ENCODE peak calls at places on chromosomes 7 and 10, in five cellular contexts. P, K, Z, G and S are unnamed samples.

GRCh38 chr7:108515636-108516035 is 10.3 kb downstream of the PNPLA8 start:
- DNase-seq in P (no peak), K (no peak), Z (no peak), G (no peak), S (no peak)

GRCh38 chr10:49598986-49599385 is 11.1 kb upstream of the SLC18A3 start:
- DNase-seq in P (no peak), K (no peak), Z (peak), G (no peak), S (no peak)

GRCh38 chr10:111748184-111748583 is 435.4 kb downstream of the GPAM start:
- DNase-seq in P (no peak), K (no peak), Z (no peak), G (no peak), S (no peak)

GRCh38 chr10:126917975-126918908 is 13.0 kb downstream of the DOCK1 start:
- DNase-seq in P (peak), K (no peak), Z (no peak), G (peak), S (no peak)

GRCh38 chr7:115634633-115635032 is 395.9 kb downstream of the TFEC start:
- DNase-seq in P (no peak), K (peak), Z (peak), G (no peak), S (no peak)

GRCh38 chr7:762891-763290 is 35.8 kb upstream of the PRKAR1B start:
- DNase-seq in P (no peak), K (no peak), Z (no peak), G (no peak), S (no peak)

GRCh38 chr7:116522247-116522646 is 2.6 kb upstream of the CAV1 start:
- DNase-seq in P (no peak), K (peak), Z (no peak), G (no peak), S (no peak)

GRCh38 chr10:87734987-87735827 is 75.5 kb downstream of the PAPSS2 start:
- DNase-seq in P (peak), K (peak), Z (no peak), G (peak), S (no peak)

GRCh38 chr7:68148440-68148839 is 1151.8 kb downstream of the TYW1 start:
- DNase-seq in P (no peak), K (no peak), Z (no peak), G (no peak), S (no peak)

GRCh38 chr7:117069379-117069778 is 116.1 kb downstream of the ST7 start:
- DNase-seq in P (no peak), K (no peak), Z (no peak), G (no peak), S (no peak)

GRCh38 chr10:125151824-125152634 is 8.3 kb downstream of the CTBP2 start:
- DNase-seq in P (no peak), K (no peak), Z (no peak), G (no peak), S (no peak)

GRCh38 chr7:91557789-91558396 is 293.7 kb downstream of the FZD1 start:
- DNase-seq in P (no peak), K (peak), Z (no peak), G (no peak), S (no peak)

GRCh38 chr7:134355925-134356324 is 39.2 kb upstream of the SLC35B4 start:
- DNase-seq in P (peak), K (peak), Z (no peak), G (peak), S (no peak)

GRCh38 chr7:148898845-148899474 is 14.9 kb upstream of the EZH2 start:
- DNase-seq in P (no peak), K (no peak), Z (no peak), G (no peak), S (no peak)

GRCh38 chr10:77355844-77356243 is 281.8 kb downstream of the KCNMA1 start:
- DNase-seq in P (no peak), K (peak), Z (no peak), G (no peak), S (no peak)

GRCh38 chr7:136956232-136956631 is 87.8 kb downstream of the CHRM2 start:
- DNase-seq in P (no peak), K (no peak), Z (no peak), G (no peak), S (no peak)

GRCh38 chr7:21318190-21318915 is 109.5 kb upstream of the SP4 start:
- DNase-seq in P (no peak), K (peak), Z (no peak), G (no peak), S (no peak)

GRCh38 chr7:32532086-32532485 is 36.8 kb downstream of the AVL9 start:
- DNase-seq in P (no peak), K (no peak), Z (no peak), G (no peak), S (no peak)

GRCh38 chr10:80407836-80408197 is 534 bp upstream of the PRXL2A start:
- DNase-seq in P (peak), K (peak), Z (peak), G (peak), S (peak)

GRCh38 chr10:113515521-113516045 is 37.3 kb upstream of the HABP2 start:
- DNase-seq in P (no peak), K (no peak), Z (no peak), G (no peak), S (no peak)

GRCh38 chr10:103542764-103543616 is 49.5 kb downstream of the NEURL1 start:
- DNase-seq in P (peak), K (peak), Z (peak), G (peak), S (no peak)

GRCh38 chr7:150855476-150856302 is 3.4 kb downstream of the AOC1 start:
- DNase-seq in P (no peak), K (peak), Z (no peak), G (no peak), S (no peak)

GRCh38 chr7:103687981-103688380 is 242.0 kb upstream of the SLC26A5 start:
- DNase-seq in P (no peak), K (no peak), Z (no peak), G (peak), S (no peak)

GRCh38 chr7:143289421-143289820 is 1.3 kb downstream of the CASP2 start:
- DNase-seq in P (no peak), K (no peak), Z (no peak), G (no peak), S (no peak)